ENCODE peak calls at places on chromosome 22, in seven cellular contexts. One of them, this sample, is unnamed.

GRCh38 chr22:25051983-25052710 is 99.6 kb downstream of the KIAA1671 start:
- DNase-seq in EL: no peak
- DNase-seq in cardiac fibroblast: no peak
- DNase-seq in GOT3: no peak
- DNase-seq in NCI-H1105 treated with DMSO at 0.1 percent for 48 hours: peak
- DNase-seq in stimulated activated CD8-positive, alpha-beta memory T cell treated with anti-CD3 and anti-CD28 coated beads, Interleukin-12 subunit alpha, Interleukin-12 subunit beta, amount 100 ng/mL, for 1 hour: no peak
- DNase-seq in lower leg skin: no peak
- DNase-seq in this sample: no peak

GRCh38 chr22:33579448-33580093 is 340.7 kb downstream of the LARGE1 start:
- DNase-seq in NCI-H1105 treated with DMSO at 0.1 percent for 48 hours: peak
- DNase-seq in cardiac fibroblast: peak
- DNase-seq in GOT3: no peak
- DNase-seq in stimulated activated CD8-positive, alpha-beta memory T cell treated with anti-CD3 and anti-CD28 coated beads, Interleukin-12 subunit alpha, Interleukin-12 subunit beta, amount 100 ng/mL, for 1 hour: no peak
- DNase-seq in lower leg skin: peak
- DNase-seq in EL: peak
- DNase-seq in this sample: peak

GRCh38 chr22:30865656-30866055 is 102.9 kb downstream of the MORC2 start:
- DNase-seq in cardiac fibroblast: no peak
- DNase-seq in stimulated activated CD8-positive, alpha-beta memory T cell treated with anti-CD3 and anti-CD28 coated beads, Interleukin-12 subunit alpha, Interleukin-12 subunit beta, amount 100 ng/mL, for 1 hour: no peak
- DNase-seq in NCI-H1105 treated with DMSO at 0.1 percent for 48 hours: no peak
- DNase-seq in EL: no peak
- DNase-seq in lower leg skin: no peak
- DNase-seq in GOT3: no peak
- DNase-seq in this sample: no peak

GRCh38 chr22:19177164-19178064 is 1.1 kb downstream of the SLC25A1 start:
- DNase-seq in GOT3: no peak
- DNase-seq in stimulated activated CD8-positive, alpha-beta memory T cell treated with anti-CD3 and anti-CD28 coated beads, Interleukin-12 subunit alpha, Interleukin-12 subunit beta, amount 100 ng/mL, for 1 hour: no peak
- DNase-seq in EL: no peak
- DNase-seq in lower leg skin: no peak
- DNase-seq in cardiac fibroblast: no peak
- DNase-seq in NCI-H1105 treated with DMSO at 0.1 percent for 48 hours: no peak
- DNase-seq in this sample: no peak

GRCh38 chr22:29270475-29271271 is 2.6 kb downstream of the EWSR1 start:
- DNase-seq in NCI-H1105 treated with DMSO at 0.1 percent for 48 hours: no peak
- DNase-seq in stimulated activated CD8-positive, alpha-beta memory T cell treated with anti-CD3 and anti-CD28 coated beads, Interleukin-12 subunit alpha, Interleukin-12 subunit beta, amount 100 ng/mL, for 1 hour: no peak
- DNase-seq in lower leg skin: no peak
- DNase-seq in cardiac fibroblast: peak
- DNase-seq in GOT3: no peak
- DNase-seq in EL: peak
- DNase-seq in this sample: no peak

GRCh38 chr22:28198692-28199091 is 279.6 kb upstream of the PITPNB start:
- DNase-seq in cardiac fibroblast: no peak
- DNase-seq in stimulated activated CD8-positive, alpha-beta memory T cell treated with anti-CD3 and anti-CD28 coated beads, Interleukin-12 subunit alpha, Interleukin-12 subunit beta, amount 100 ng/mL, for 1 hour: no peak
- DNase-seq in NCI-H1105 treated with DMSO at 0.1 percent for 48 hours: no peak
- DNase-seq in lower leg skin: no peak
- DNase-seq in EL: no peak
- DNase-seq in GOT3: no peak
- DNase-seq in this sample: no peak

GRCh38 chr22:38030311-38031133 is 26.7 kb upstream of the PICK1 start:
- DNase-seq in lower leg skin: no peak
- DNase-seq in EL: no peak
- DNase-seq in cardiac fibroblast: no peak
- DNase-seq in NCI-H1105 treated with DMSO at 0.1 percent for 48 hours: no peak
- DNase-seq in GOT3: no peak
- DNase-seq in stimulated activated CD8-positive, alpha-beta memory T cell treated with anti-CD3 and anti-CD28 coated beads, Interleukin-12 subunit alpha, Interleukin-12 subunit beta, amount 100 ng/mL, for 1 hour: no peak
- DNase-seq in this sample: no peak

GRCh38 chr22:29108137-29108536 is 35.3 kb downstream of the KREMEN1 start:
- DNase-seq in lower leg skin: no peak
- DNase-seq in stimulated activated CD8-positive, alpha-beta memory T cell treated with anti-CD3 and anti-CD28 coated beads, Interleukin-12 subunit alpha, Interleukin-12 subunit beta, amount 100 ng/mL, for 1 hour: no peak
- DNase-seq in EL: peak
- DNase-seq in GOT3: no peak
- DNase-seq in NCI-H1105 treated with DMSO at 0.1 percent for 48 hours: no peak
- DNase-seq in cardiac fibroblast: peak
- DNase-seq in this sample: no peak

GRCh38 chr22:21754523-21755128 is 19.0 kb upstream of the YPEL1 start:
- DNase-seq in EL: no peak
- DNase-seq in stimulated activated CD8-positive, alpha-beta memory T cell treated with anti-CD3 and anti-CD28 coated beads, Interleukin-12 subunit alpha, Interleukin-12 subunit beta, amount 100 ng/mL, for 1 hour: no peak
- DNase-seq in cardiac fibroblast: peak
- DNase-seq in GOT3: no peak
- DNase-seq in lower leg skin: no peak
- DNase-seq in NCI-H1105 treated with DMSO at 0.1 percent for 48 hours: peak
- DNase-seq in this sample: no peak

GRCh38 chr22:24011735-24012068 is 598 bp downstream of the CABIN1 start:
- DNase-seq in stimulated activated CD8-positive, alpha-beta memory T cell treated with anti-CD3 and anti-CD28 coated beads, Interleukin-12 subunit alpha, Interleukin-12 subunit beta, amount 100 ng/mL, for 1 hour: no peak
- DNase-seq in lower leg skin: no peak
- DNase-seq in GOT3: no peak
- DNase-seq in cardiac fibroblast: peak
- DNase-seq in NCI-H1105 treated with DMSO at 0.1 percent for 48 hours: peak
- DNase-seq in EL: no peak
- DNase-seq in this sample: no peak

GRCh38 chr22:22952531-22953295 is 65.1 kb downstream of the IGLL5 start:
- DNase-seq in NCI-H1105 treated with DMSO at 0.1 percent for 48 hours: no peak
- DNase-seq in stimulated activated CD8-positive, alpha-beta memory T cell treated with anti-CD3 and anti-CD28 coated beads, Interleukin-12 subunit alpha, Interleukin-12 subunit beta, amount 100 ng/mL, for 1 hour: no peak
- DNase-seq in lower leg skin: no peak
- DNase-seq in GOT3: no peak
- DNase-seq in cardiac fibroblast: no peak
- DNase-seq in EL: no peak
- DNase-seq in this sample: no peak

This sample was measured in CD8-positive, alpha-beta T cell.